ENCODE peak calls at places on chromosomes 4 and X, in seven cellular contexts. R is A549, B is GM12878, M is HCT116, J is K562, E is HepG2, H is GM23338. U is an unnamed sample.

GRCh38 chr4:182107931-182108330 is 135.3 kb upstream of the TENM3 start:
- DNase-seq in R (no peak), B (no peak), M (no peak), J (no peak), E (no peak), H (no peak), U (no peak)

GRCh38 chr4:39320381-39321115 is 45.6 kb downstream of the RFC1 start:
- DNase-seq in R (no peak), B (no peak), M (no peak), J (no peak), E (no peak), H (no peak), U (no peak)

GRCh38 chr4:62434921-62435320 is 1234.8 kb downstream of the ADGRL3 start:
- DNase-seq in R (no peak), B (no peak), M (no peak), J (no peak), E (no peak), H (no peak), U (no peak)

GRCh38 chrX:71282514-71283408 is 674 bp upstream of the NONO start:
- DNase-seq in R (peak; percentile 71), B (no peak), M (peak; percentile 4), J (no peak), E (peak; percentile 29), H (peak; percentile 23), U (peak; percentile 42)

GRCh38 chrX:125522752-125523151 is 203.1 kb downstream of the TEX13C start:
- DNase-seq in R (no peak), B (no peak), M (no peak), J (no peak), E (no peak), H (no peak), U (no peak)

GRCh38 chrX:115324194-115324593 is 34.7 kb downstream of the LUZP4 start:
- DNase-seq in R (no peak), B (no peak), M (no peak), J (no peak), E (no peak), H (no peak), U (no peak)

GRCh38 chrX:101602077-101602476 is 15.7 kb downstream of the ARMCX6 start:
- DNase-seq in R (no peak), B (no peak), M (no peak), J (no peak), E (no peak), H (no peak), U (no peak)

GRCh38 chr4:165207016-165207430 is 338 bp upstream of the KLHL2 start:
- DNase-seq in R (peak; percentile 11), B (no peak), M (no peak), J (no peak), E (no peak), H (no peak), U (no peak)

GRCh38 chrX:117743469-117744251 is 372.9 kb downstream of the KLHL13 start:
- DNase-seq in R (peak; percentile 5), B (no peak), M (no peak), J (no peak), E (peak; percentile 1), H (peak; percentile 47), U (peak; percentile 22)

GRCh38 chr4:98928131-98928504 is 815 bp downstream of the EIF4E start:
- DNase-seq in R (peak; percentile 83), B (no peak), M (peak; percentile 64), J (peak; percentile 51), E (peak; percentile 76), H (peak; percentile 94), U (peak; percentile 82)

GRCh38 chr4:38803833-38804653 is 548 bp downstream of the TLR1 start:
- DNase-seq in R (no peak), B (peak; percentile 99), M (no peak), J (no peak), E (no peak), H (no peak), U (no peak)

GRCh38 chr4:42588909-42589308 is 68.0 kb downstream of the ATP8A1 start:
- DNase-seq in R (no peak), B (no peak), M (no peak), J (no peak), E (no peak), H (peak; percentile 18), U (peak; percentile 36)

GRCh38 chr4:164379694-164380093 is 374.2 kb upstream of the SMIM31 start:
- DNase-seq in R (no peak), B (no peak), M (no peak), J (no peak), E (no peak), H (no peak), U (no peak)

GRCh38 chr4:88746186-88746585 is 48.6 kb upstream of the NAP1L5 start:
- DNase-seq in R (no peak), B (no peak), M (no peak), J (no peak), E (no peak), H (peak; percentile 35), U (no peak)

GRCh38 chr4:911221-911751 is 20.8 kb downstream of the GAK start:
- DNase-seq in R (no peak), B (no peak), M (no peak), J (no peak), E (no peak), H (no peak), U (no peak)

GRCh38 chr4:76850010-76850441 is 47.9 kb downstream of the SOWAHB start:
- DNase-seq in R (peak; percentile 86), B (no peak), M (peak; percentile 51), J (no peak), E (peak; percentile 62), H (no peak), U (no peak)

GRCh38 chr4:23861897-23862296 is 27.9 kb downstream of the PPARGC1A start:
- DNase-seq in R (no peak), B (no peak), M (no peak), J (no peak), E (peak; percentile 74), H (no peak), U (no peak)

GRCh38 chrX:134753185-134754008 is 95.1 kb upstream of the PLAC1 start:
- DNase-seq in R (peak; percentile 74), B (no peak), M (no peak), J (no peak), E (peak; percentile 1), H (no peak), U (no peak)

GRCh38 chr4:187780070-187780469 is 215.5 kb upstream of the ZFP42 start:
- DNase-seq in R (no peak), B (no peak), M (no peak), J (no peak), E (no peak), H (no peak), U (no peak)

GRCh38 chr4:38957239-38957815 is 74.9 kb downstream of the TMEM156 start:
- DNase-seq in R (no peak), B (no peak), M (no peak), J (no peak), E (no peak), H (no peak), U (no peak)

GRCh38 chr4:2799444-2799911 is 6.6 kb downstream of the SH3BP2 start:
- DNase-seq in R (no peak), B (no peak), M (no peak), J (no peak), E (no peak), H (no peak), U (no peak)

GRCh38 chr4:152168960-152169616 is 366.8 kb downstream of the FBXW7 start:
- DNase-seq in R (no peak), B (no peak), M (no peak), J (no peak), E (no peak), H (peak; percentile 48), U (no peak)
- TF ChIP-seq CTCF in R (no peak), B (no peak), M (no peak), J (no peak), E (no peak), H (peak; percentile 31), U (no peak)

DNA sequence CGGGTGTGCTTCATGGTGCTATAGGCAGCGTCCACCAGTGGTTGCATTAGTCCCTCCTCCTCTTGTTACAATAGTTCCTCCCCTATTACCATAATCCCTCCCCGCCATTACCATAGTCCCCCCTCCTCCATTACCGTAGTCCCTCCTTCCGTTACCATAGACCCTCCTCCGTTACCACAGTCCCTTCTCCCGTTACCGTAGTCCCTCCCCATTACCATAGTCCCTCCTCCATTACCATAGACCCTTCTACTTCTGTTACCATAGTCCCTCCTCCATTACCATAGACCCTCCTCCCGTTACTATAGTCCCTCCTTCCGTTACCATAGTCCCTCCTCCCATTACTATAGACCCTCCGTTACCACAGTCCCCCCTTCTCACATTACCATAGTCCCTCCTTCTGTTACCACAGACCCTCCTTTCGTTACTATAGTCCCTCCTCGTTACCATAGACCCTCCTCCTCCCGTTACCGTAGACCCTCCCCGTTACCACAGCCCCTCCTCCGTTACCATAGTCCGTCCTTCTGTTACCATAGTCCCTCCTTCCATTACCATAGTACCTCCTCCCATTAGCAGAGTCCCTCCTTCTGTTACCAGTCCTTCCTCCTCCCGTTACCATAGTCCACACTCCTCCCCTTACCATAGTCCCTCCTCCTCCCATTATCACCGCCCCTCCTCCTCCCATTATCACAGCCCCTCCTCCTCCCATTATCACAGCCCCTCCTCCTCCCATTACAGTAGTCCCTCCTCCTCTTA is 129.6 kb downstream of the DHRSX start:
- DNase-seq in R (no peak), B (no peak), M (no peak), J (peak; percentile 61), E (no peak), H (peak; percentile 64), U (no peak)
- TF ChIP-seq REST in R (no peak), B (no peak), M (no peak), J (no peak), E (no peak), H (no peak), U (no peak)

GRCh38 chr4:7075962-7076693 is 8.3 kb upstream of the GRPEL1 start:
- DNase-seq in R (no peak), B (no peak), M (no peak), J (no peak), E (peak; percentile 52), H (no peak), U (peak; percentile 47)

GRCh38 chr4:7073526-7074390 is 5.9 kb upstream of the GRPEL1 start:
- DNase-seq in R (peak; percentile 76), B (no peak), M (peak; percentile 65), J (peak; percentile 84), E (peak; percentile 77), H (peak; percentile 89), U (peak; percentile 87)

GRCh38 chr4:7070729-7071511 is 3.1 kb upstream of the GRPEL1 start:
- DNase-seq in R (peak; percentile 72), B (peak; percentile 45), M (peak; percentile 79), J (peak; percentile 65), E (peak; percentile 68), H (peak; percentile 93), U (peak; percentile 78)

GRCh38 chr4:7074423-7074822 is 6.6 kb upstream of the GRPEL1 start:
- DNase-seq in R (peak; percentile 20), B (no peak), M (no peak), J (no peak), E (no peak), H (no peak), U (no peak)

DNA sequence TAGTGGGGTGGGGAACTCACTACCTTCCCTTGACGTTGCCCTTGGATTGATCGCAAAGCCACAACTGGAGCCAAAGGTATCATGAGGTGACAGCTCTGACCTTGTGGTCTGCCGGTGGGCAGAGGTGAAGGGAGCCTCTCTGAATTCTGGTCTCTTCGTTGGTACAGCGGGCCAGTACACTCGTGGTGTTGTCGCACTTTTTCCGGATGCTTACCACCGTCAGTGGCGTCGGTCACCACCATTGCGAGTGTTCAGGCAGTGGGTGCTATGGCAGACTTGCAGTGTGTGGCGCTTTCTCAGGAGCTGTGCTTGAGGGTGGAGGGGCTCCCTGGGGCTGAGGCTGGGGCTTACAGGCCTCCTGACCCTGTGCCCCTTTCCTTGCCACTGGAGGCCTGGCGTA is 5.2 kb upstream of the GRPEL1 start:
- DNase-seq in R (no peak), B (no peak), M (no peak), J (no peak), E (no peak), H (no peak), U (no peak)
- H3K4me1 ChIP-seq in R (peaks cover 9% of the 10 kb centered on the region), B (peaks cover 8% of the 10 kb centered on the region), M (peaks cover 6% of the 10 kb centered on the region), J (peaks cover 37% of the 10 kb centered on the region), E (peaks cover 61% of the 10 kb centered on the region), H (peaks cover 9% of the 10 kb centered on the region), U (peaks cover 12% of the 10 kb centered on the region)

GRCh38 chrX:142089193-142089592 is 115.9 kb downstream of the MAGEC2 start:
- DNase-seq in R (peak; percentile 36), B (no peak), M (no peak), J (no peak), E (no peak), H (peak; percentile 17), U (peak; percentile 1)
- TF ChIP-seq CTCF in R (peak; percentile 35), B (no peak), M (no peak), J (no peak), E (no peak), H (peak; percentile 32), U (peak; percentile 64)

U was measured in SK-N-SH.